ENCODE peak calls at places on chromosomes 5 and 9, in ten cellular contexts. One of them, this sample, is unnamed.

GRCh38 chr9:86662890-86663468 is 284.3 kb downstream of the GAS1 start:
- DNase-seq in RWPE1: no peak
- DNase-seq in neural progenitor cell: no peak
- DNase-seq in OCI-LY7: no peak
- DNase-seq in CD8-positive, alpha-beta T cell: no peak
- DNase-seq in tibial nerve: no peak
- DNase-seq in thyroid gland: no peak
- DNase-seq in tibial artery: peak; percentile 58
- DNase-seq in stomach: no peak
- DNase-seq in HCT116: no peak
- DNase-seq in this sample: no peak

GRCh38 chr9:110303136-110303535 is 34.5 kb downstream of the TXNDC8 start:
- DNase-seq in CD8-positive, alpha-beta T cell: no peak
- DNase-seq in tibial artery: no peak
- DNase-seq in neural progenitor cell: no peak
- DNase-seq in OCI-LY7: no peak
- DNase-seq in tibial nerve: no peak
- DNase-seq in HCT116: no peak
- DNase-seq in stomach: no peak
- DNase-seq in thyroid gland: no peak
- DNase-seq in RWPE1: no peak
- DNase-seq in this sample: no peak

GRCh38 chr5:98128271-98128670 is 645.2 kb upstream of the RGMB start:
- DNase-seq in HCT116: no peak
- DNase-seq in tibial artery: no peak
- DNase-seq in thyroid gland: no peak
- DNase-seq in OCI-LY7: no peak
- DNase-seq in stomach: no peak
- DNase-seq in CD8-positive, alpha-beta T cell: no peak
- DNase-seq in RWPE1: no peak
- DNase-seq in neural progenitor cell: no peak
- DNase-seq in tibial nerve: no peak
- DNase-seq in this sample: no peak

GRCh38 chr5:33422191-33422590 is 18.6 kb upstream of the TARS1 start:
- DNase-seq in thyroid gland: no peak
- DNase-seq in CD8-positive, alpha-beta T cell: no peak
- DNase-seq in stomach: no peak
- DNase-seq in tibial nerve: no peak
- DNase-seq in HCT116: no peak
- DNase-seq in OCI-LY7: no peak
- DNase-seq in RWPE1: no peak
- DNase-seq in neural progenitor cell: no peak
- DNase-seq in tibial artery: no peak
- DNase-seq in this sample: no peak

GRCh38 chr5:88729476-88730182 is 153.4 kb downstream of the MEF2C start:
- DNase-seq in tibial artery: peak; percentile 53
- DNase-seq in RWPE1: peak; percentile 67
- DNase-seq in neural progenitor cell: peak; percentile 84
- DNase-seq in CD8-positive, alpha-beta T cell: peak; percentile 30
- DNase-seq in HCT116: peak; percentile 75
- DNase-seq in tibial nerve: peak; percentile 73
- DNase-seq in thyroid gland: peak; percentile 69
- DNase-seq in stomach: peak; percentile 57
- DNase-seq in OCI-LY7: peak; percentile 82
- DNase-seq in this sample: no peak

GRCh38 chr9:134377976-134378375 is 51.7 kb downstream of the RXRA start:
- DNase-seq in CD8-positive, alpha-beta T cell: no peak
- DNase-seq in OCI-LY7: no peak
- DNase-seq in thyroid gland: peak; percentile 57
- DNase-seq in tibial nerve: no peak
- DNase-seq in tibial artery: peak; percentile 69
- DNase-seq in neural progenitor cell: no peak
- DNase-seq in HCT116: no peak
- DNase-seq in RWPE1: no peak
- DNase-seq in stomach: peak; percentile 94
- DNase-seq in this sample: peak; percentile 91

GRCh38 chr9:132197856-132198550 is 36.1 kb downstream of the NTNG2 start:
- DNase-seq in neural progenitor cell: no peak
- DNase-seq in RWPE1: no peak
- DNase-seq in HCT116: no peak
- DNase-seq in tibial nerve: no peak
- DNase-seq in CD8-positive, alpha-beta T cell: no peak
- DNase-seq in tibial artery: no peak
- DNase-seq in stomach: no peak
- DNase-seq in OCI-LY7: no peak
- DNase-seq in thyroid gland: no peak
- DNase-seq in this sample: no peak

GRCh38 chr9:18490591-18491370 is 16.8 kb downstream of the ADAMTSL1 start:
- DNase-seq in stomach: no peak
- DNase-seq in HCT116: no peak
- DNase-seq in tibial nerve: peak; percentile 22
- DNase-seq in thyroid gland: no peak
- DNase-seq in CD8-positive, alpha-beta T cell: no peak
- DNase-seq in OCI-LY7: no peak
- DNase-seq in neural progenitor cell: no peak
- DNase-seq in tibial artery: peak; percentile 42
- DNase-seq in RWPE1: peak; percentile 72
- DNase-seq in this sample: no peak

GRCh38 chr5:2906302-2907090 is 155.0 kb upstream of the IRX2 start:
- DNase-seq in neural progenitor cell: no peak
- DNase-seq in RWPE1: no peak
- DNase-seq in thyroid gland: no peak
- DNase-seq in HCT116: no peak
- DNase-seq in stomach: no peak
- DNase-seq in tibial nerve: no peak
- DNase-seq in CD8-positive, alpha-beta T cell: no peak
- DNase-seq in tibial artery: no peak
- DNase-seq in OCI-LY7: no peak
- DNase-seq in this sample: no peak

GRCh38 chr9:15786616-15787015 is 233.8 kb downstream of the CCDC171 start:
- DNase-seq in RWPE1: no peak
- DNase-seq in CD8-positive, alpha-beta T cell: no peak
- DNase-seq in tibial nerve: no peak
- DNase-seq in OCI-LY7: no peak
- DNase-seq in neural progenitor cell: no peak
- DNase-seq in thyroid gland: no peak
- DNase-seq in stomach: no peak
- DNase-seq in HCT116: no peak
- DNase-seq in tibial artery: no peak
- DNase-seq in this sample: no peak

DNA sequence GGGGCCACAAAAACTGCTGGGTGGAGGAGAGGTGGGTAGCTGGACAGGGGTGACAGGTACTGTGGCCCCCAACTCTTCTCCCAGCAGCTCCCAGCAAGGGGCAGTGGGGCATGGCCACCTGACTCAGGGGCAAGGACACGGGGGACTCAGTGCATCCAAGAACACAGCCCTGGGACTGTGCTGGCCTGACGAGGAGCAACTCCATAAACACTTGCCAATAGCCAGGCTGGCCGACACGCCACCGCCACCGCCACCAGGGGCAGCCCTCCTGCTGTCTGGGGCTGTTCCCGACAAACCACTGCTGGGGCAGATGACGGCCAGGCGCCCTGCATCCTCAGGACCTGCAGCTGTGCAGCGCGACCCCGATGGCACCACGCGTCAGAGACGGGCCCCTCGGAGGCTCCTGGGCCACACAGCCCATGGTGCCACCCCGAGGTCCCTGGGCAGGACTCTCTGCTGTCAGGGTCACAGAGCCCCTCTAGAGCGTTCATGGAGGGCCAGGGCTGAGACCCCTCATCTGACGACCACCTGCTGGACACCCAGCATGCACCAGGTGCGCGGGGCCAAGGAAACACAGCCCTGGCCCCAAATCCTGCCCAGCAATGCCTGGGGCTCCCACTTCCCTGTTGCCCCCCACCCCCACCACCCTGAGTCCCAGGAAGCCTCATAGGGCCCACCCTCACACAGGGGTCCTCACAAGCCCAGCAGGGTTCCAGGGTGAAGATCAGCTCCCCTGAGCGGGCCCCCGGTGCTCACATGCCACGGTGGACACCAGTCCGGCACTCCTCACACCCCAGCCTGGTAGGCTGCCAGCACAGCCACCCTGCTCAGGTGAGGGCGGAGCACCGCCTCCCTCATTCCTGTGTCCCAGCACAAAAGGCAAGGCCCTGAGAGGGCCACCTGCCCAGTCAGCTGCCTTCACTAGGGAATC is 56.0 kb upstream of the UBAC1 start:
- DNase-seq in tibial artery: peak; percentile 13
- DNase-seq in neural progenitor cell: no peak
- DNase-seq in RWPE1: no peak
- DNase-seq in stomach: peak; percentile 69
- DNase-seq in OCI-LY7: no peak
- DNase-seq in thyroid gland: peak; percentile 26
- DNase-seq in tibial nerve: no peak
- DNase-seq in CD8-positive, alpha-beta T cell: no peak
- DNase-seq in HCT116: no peak
- DNase-seq in this sample: peak; percentile 81
- TF ChIP-seq CTCF in tibial artery: no peak
- TF ChIP-seq CTCF in neural progenitor cell: no peak
- TF ChIP-seq CTCF in RWPE1: no peak
- TF ChIP-seq CTCF in stomach: no peak
- TF ChIP-seq CTCF in OCI-LY7: peak; percentile 30
- TF ChIP-seq CTCF in thyroid gland: no peak
- TF ChIP-seq CTCF in tibial nerve: no peak
- TF ChIP-seq CTCF in CD8-positive, alpha-beta T cell: no peak
- TF ChIP-seq CTCF in HCT116: peak; percentile 6
- TF ChIP-seq CTCF in this sample: no peak

DNA sequence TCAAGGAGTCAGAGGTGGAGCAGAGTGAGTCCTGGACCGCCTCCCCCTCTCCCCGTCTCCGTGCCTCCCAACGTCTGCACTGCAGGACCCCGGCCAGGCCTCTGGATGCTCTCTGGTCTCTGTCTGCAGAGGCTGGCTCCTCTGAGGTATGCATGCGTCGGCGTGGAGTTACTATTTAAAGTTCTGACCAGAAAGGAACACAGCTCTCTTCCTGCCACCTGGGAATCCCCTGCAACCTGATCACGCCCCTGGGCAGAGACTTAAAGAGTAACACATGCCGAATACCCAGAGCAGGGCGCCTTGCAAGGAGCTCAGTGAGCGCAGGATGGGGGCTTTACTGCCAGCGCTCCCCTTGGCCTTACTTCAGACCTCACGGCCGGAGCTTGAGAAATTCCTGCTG is 16.0 kb downstream of the ANXA6 start:
- DNase-seq in thyroid gland: no peak
- DNase-seq in CD8-positive, alpha-beta T cell: peak; percentile 45
- DNase-seq in tibial artery: no peak
- DNase-seq in RWPE1: no peak
- DNase-seq in stomach: no peak
- DNase-seq in neural progenitor cell: peak; percentile 22
- DNase-seq in tibial nerve: no peak
- DNase-seq in OCI-LY7: peak; percentile 84
- DNase-seq in HCT116: no peak
- DNase-seq in this sample: no peak
- H3K27ac ChIP-seq in thyroid gland: no peak overlapping the region
- H3K27ac ChIP-seq in CD8-positive, alpha-beta T cell: peak overlapping the region; percentile 26
- H3K27ac ChIP-seq in tibial artery: no peak overlapping the region
- H3K27ac ChIP-seq in RWPE1: no peak overlapping the region
- H3K27ac ChIP-seq in stomach: peak overlapping the region; percentile 35
- H3K27ac ChIP-seq in neural progenitor cell: no peak overlapping the region
- H3K27ac ChIP-seq in tibial nerve: peak overlapping the region; percentile 9
- H3K27ac ChIP-seq in OCI-LY7: peak overlapping the region; percentile 57
- H3K27ac ChIP-seq in HCT116: no peak overlapping the region
- H3K27ac ChIP-seq in this sample: no peak overlapping the region

GRCh38 chr5:133245191-133246052 is 193.6 kb downstream of the HSPA4 start:
- DNase-seq in HCT116: peak; percentile 93
- DNase-seq in OCI-LY7: no peak
- DNase-seq in thyroid gland: no peak
- DNase-seq in tibial artery: no peak
- DNase-seq in tibial nerve: peak; percentile 45
- DNase-seq in stomach: no peak
- DNase-seq in RWPE1: peak; percentile 98
- DNase-seq in CD8-positive, alpha-beta T cell: no peak
- DNase-seq in neural progenitor cell: no peak
- DNase-seq in this sample: no peak

GRCh38 chr5:133243196-133243595 is 191.4 kb downstream of the HSPA4 start:
- DNase-seq in neural progenitor cell: no peak
- DNase-seq in stomach: no peak
- DNase-seq in CD8-positive, alpha-beta T cell: no peak
- DNase-seq in OCI-LY7: no peak
- DNase-seq in RWPE1: no peak
- DNase-seq in thyroid gland: no peak
- DNase-seq in tibial artery: no peak
- DNase-seq in tibial nerve: no peak
- DNase-seq in HCT116: no peak
- DNase-seq in this sample: no peak

GRCh38 chr5:133246053-133246370 is 194.2 kb downstream of the HSPA4 start:
- DNase-seq in stomach: no peak
- DNase-seq in tibial artery: no peak
- DNase-seq in thyroid gland: no peak
- DNase-seq in RWPE1: no peak
- DNase-seq in tibial nerve: no peak
- DNase-seq in neural progenitor cell: no peak
- DNase-seq in HCT116: no peak
- DNase-seq in OCI-LY7: no peak
- DNase-seq in CD8-positive, alpha-beta T cell: no peak
- DNase-seq in this sample: no peak

GRCh38 chr5:133242221-133242835 is 190.5 kb downstream of the HSPA4 start:
- DNase-seq in tibial artery: no peak
- DNase-seq in OCI-LY7: no peak
- DNase-seq in HCT116: no peak
- DNase-seq in stomach: no peak
- DNase-seq in RWPE1: no peak
- DNase-seq in tibial nerve: no peak
- DNase-seq in neural progenitor cell: no peak
- DNase-seq in thyroid gland: no peak
- DNase-seq in CD8-positive, alpha-beta T cell: no peak
- DNase-seq in this sample: no peak

DNA sequence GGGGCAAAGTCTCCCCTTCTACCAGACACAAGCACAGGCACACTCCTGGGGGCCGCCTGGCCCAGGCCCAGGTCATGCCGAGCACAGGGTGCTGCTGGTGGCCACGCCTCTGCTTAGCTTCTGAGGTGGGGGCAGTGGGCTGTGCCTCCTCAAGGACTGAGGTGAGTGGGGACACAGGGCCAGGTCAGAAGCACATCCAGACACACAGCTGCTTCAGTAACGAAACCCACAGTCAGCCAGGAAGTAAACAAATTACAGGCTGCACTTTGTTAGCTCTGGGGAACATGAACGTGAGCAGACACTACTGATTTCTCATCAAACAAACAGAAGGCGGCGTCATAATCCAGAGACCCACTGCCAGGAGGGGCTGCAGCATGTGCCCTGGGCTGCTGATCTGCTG is 192.4 kb downstream of the HSPA4 start:
- DNase-seq in HCT116: no peak
- DNase-seq in RWPE1: no peak
- DNase-seq in tibial nerve: no peak
- DNase-seq in OCI-LY7: peak; percentile 43
- DNase-seq in stomach: no peak
- DNase-seq in thyroid gland: no peak
- DNase-seq in CD8-positive, alpha-beta T cell: no peak
- DNase-seq in neural progenitor cell: no peak
- DNase-seq in tibial artery: no peak
- DNase-seq in this sample: no peak
- TF ChIP-seq CTCF in HCT116: no peak
- TF ChIP-seq CTCF in RWPE1: no peak
- TF ChIP-seq CTCF in tibial nerve: no peak
- TF ChIP-seq CTCF in OCI-LY7: peak; percentile 17
- TF ChIP-seq CTCF in stomach: no peak
- TF ChIP-seq CTCF in thyroid gland: no peak
- TF ChIP-seq CTCF in CD8-positive, alpha-beta T cell: no peak
- TF ChIP-seq CTCF in neural progenitor cell: no peak
- TF ChIP-seq CTCF in tibial artery: no peak
- TF ChIP-seq CTCF in this sample: no peak

GRCh38 chr5:173623296-173623771 is 6.9 kb upstream of the BOD1 start:
- DNase-seq in neural progenitor cell: no peak
- DNase-seq in tibial artery: no peak
- DNase-seq in HCT116: no peak
- DNase-seq in RWPE1: peak; percentile 46
- DNase-seq in thyroid gland: no peak
- DNase-seq in CD8-positive, alpha-beta T cell: no peak
- DNase-seq in OCI-LY7: no peak
- DNase-seq in stomach: no peak
- DNase-seq in tibial nerve: no peak
- DNase-seq in this sample: no peak
- H3K27ac ChIP-seq in neural progenitor cell: no peak overlapping the region
- H3K27ac ChIP-seq in tibial artery: no peak overlapping the region
- H3K27ac ChIP-seq in HCT116: no peak overlapping the region
- H3K27ac ChIP-seq in RWPE1: no peak overlapping the region
- H3K27ac ChIP-seq in thyroid gland: no peak overlapping the region
- H3K27ac ChIP-seq in CD8-positive, alpha-beta T cell: no peak overlapping the region
- H3K27ac ChIP-seq in OCI-LY7: no peak overlapping the region
- H3K27ac ChIP-seq in stomach: no peak overlapping the region
- H3K27ac ChIP-seq in tibial nerve: no peak overlapping the region
- H3K27ac ChIP-seq in this sample: no peak overlapping the region

This sample was measured in upper lobe of right lung.